ENCODE peak calls at places on chromosomes 3 and 15, in ten cellular contexts. B is activated CD8-positive, alpha-beta T cell treated with anti-CD3 and anti-CD28 coated beads for 36 hours; R is IMR-90; G is heart left ventricle; U is AG10803; O is CD4-positive, alpha-beta T cell; I is OCI-LY7; C is fibroblast of lung; Q is BJ; N is brain microvascular endothelial cell. T is an unnamed sample.

GRCh38 chr3:169658311-169658931 is 5.1 kb downstream of the MECOM start:
- DNase-seq in R (peak; percentile 35), B (peak; percentile 49), U (no peak), Q (no peak), I (no peak), G (peak; percentile 56), O (no peak), C (peak; percentile 10), N (no peak), T (peak; percentile 41)

GRCh38 chr3:132033471-132033870 is 1.3 kb downstream of the CPNE4 start:
- DNase-seq in U (no peak), B (no peak), G (no peak), N (no peak), Q (no peak), R (no peak), O (no peak), C (no peak), I (no peak), T (peak; percentile 8)

GRCh38 chr3:8110966-8111798 is 390.4 kb upstream of the LMCD1 start:
- DNase-seq in O (peak; percentile 29), C (peak; percentile 72), I (peak; percentile 59), Q (no peak), B (peak; percentile 69), N (peak; percentile 47), R (peak; percentile 31), U (peak; percentile 54), G (peak; percentile 52), T (peak; percentile 38)

GRCh38 chr15:41989573-41990242 is 17.4 kb upstream of the EHD4 start:
- DNase-seq in I (peak; percentile 77), B (peak; percentile 90), G (peak; percentile 77), R (peak; percentile 59), C (peak; percentile 42), N (peak; percentile 75), U (peak; percentile 64), Q (no peak), O (peak; percentile 79), T (peak; percentile 90)

GRCh38 chr3:16900779-16901440 is 16.2 kb downstream of the PLCL2 start:
- DNase-seq in C (no peak), I (no peak), N (no peak), U (no peak), R (no peak), Q (no peak), O (no peak), B (no peak), G (no peak), T (no peak)

GRCh38 chr3:111691293-111691909 is 96.3 kb upstream of the ZBED2 start:
- DNase-seq in Q (no peak), B (no peak), G (no peak), I (peak; percentile 30), R (peak; percentile 76), O (no peak), U (peak; percentile 66), N (no peak), C (peak; percentile 61), T (peak; percentile 28)

GRCh38 chr15:89652666-89653065 is 2.6 kb downstream of the KIF7 start:
- DNase-seq in B (no peak), Q (no peak), R (no peak), I (no peak), N (no peak), O (no peak), U (no peak), C (no peak), G (no peak), T (no peak)

GRCh38 chr15:27095809-27096580 is 125.0 kb downstream of the GABRG3 start:
- DNase-seq in N (no peak), I (no peak), R (no peak), O (no peak), B (no peak), G (no peak), C (peak; percentile 41), Q (no peak), U (peak; percentile 34), T (no peak)

DNA sequence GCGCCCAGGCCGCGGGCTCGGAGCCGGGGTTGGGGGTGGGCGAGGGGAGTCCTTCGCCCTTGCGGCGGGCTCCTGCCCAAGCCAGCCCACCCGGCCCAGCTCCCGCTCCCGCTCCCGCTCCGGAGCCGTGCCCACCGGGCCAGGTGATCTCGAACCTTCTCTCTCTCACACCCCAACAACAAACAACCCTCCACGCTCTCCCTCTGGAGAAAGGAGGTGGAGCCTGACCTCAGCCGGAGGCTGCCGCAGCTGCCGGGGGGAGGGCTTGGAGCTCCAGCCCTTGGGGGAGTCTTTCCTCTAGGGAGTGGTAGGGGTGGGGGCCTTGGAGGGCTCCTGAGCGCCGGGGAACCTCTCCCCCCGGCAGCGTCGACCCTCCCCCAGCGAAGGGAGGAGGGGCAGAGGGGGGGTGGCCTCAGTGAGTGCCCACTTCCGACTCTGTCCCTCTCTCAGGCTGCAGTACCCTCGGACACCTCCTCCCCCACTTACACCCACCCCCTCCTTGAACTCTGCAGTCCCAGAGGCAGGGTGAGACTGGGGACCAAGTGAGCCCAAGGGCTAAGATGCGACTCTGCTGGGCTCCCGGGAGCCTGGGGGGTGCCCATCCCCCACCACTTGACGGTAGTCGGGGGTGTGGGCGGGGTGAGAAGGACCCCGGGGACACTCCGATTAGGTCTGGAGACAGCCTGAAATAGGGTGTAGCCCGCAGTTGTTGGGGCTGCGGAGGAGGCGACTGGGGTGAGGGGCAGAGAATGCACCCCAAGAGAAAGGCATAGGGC is 4.4 kb upstream of the BAHD1 start:
- DNase-seq in B (peak; percentile 27), G (no peak), N (no peak), I (no peak), U (no peak), C (no peak), O (no peak), Q (no peak), R (no peak), T (no peak)
- TF ChIP-seq CTCF in B (no peak), G (no peak), N (no peak), I (no peak), U (no peak), C (no peak), O (no peak), Q (no peak), R (no peak), T (no peak)

GRCh38 chr3:66934041-66934440 is 64.1 kb upstream of the KBTBD8 start:
- DNase-seq in G (no peak), Q (no peak), I (peak; percentile 2), N (no peak), U (no peak), C (no peak), O (no peak), B (no peak), R (no peak), T (no peak)

GRCh38 chr3:66928252-66928651 is 69.9 kb upstream of the KBTBD8 start:
- DNase-seq in B (no peak), O (no peak), C (no peak), U (no peak), N (no peak), I (no peak), Q (no peak), R (no peak), G (no peak), T (no peak)

GRCh38 chr3:66931286-66931685 is 66.8 kb upstream of the KBTBD8 start:
- DNase-seq in O (no peak), C (no peak), R (no peak), B (no peak), U (no peak), Q (no peak), N (no peak), G (no peak), I (no peak), T (no peak)

GRCh38 chr3:66933233-66933632 is 64.9 kb upstream of the KBTBD8 start:
- DNase-seq in B (no peak), Q (no peak), N (no peak), I (no peak), R (no peak), C (no peak), G (no peak), U (no peak), O (no peak), T (no peak)

GRCh38 chr3:66931699-66932098 is 66.4 kb upstream of the KBTBD8 start:
- DNase-seq in B (no peak), R (no peak), G (no peak), C (no peak), Q (no peak), I (no peak), N (no peak), O (no peak), U (no peak), T (no peak)
- TF ChIP-seq CTCF in B (no peak), R (no peak), G (no peak), C (no peak), Q (no peak), I (no peak), N (no peak), O (no peak), U (no peak), T (no peak)

GRCh38 chr3:71302604-71303003 is 280.9 kb downstream of the FOXP1 start:
- DNase-seq in Q (no peak), N (no peak), C (no peak), U (no peak), G (no peak), O (no peak), B (peak; percentile 31), R (no peak), I (no peak), T (no peak)

GRCh38 chr3:71304261-71304646 is 279.3 kb downstream of the FOXP1 start:
- DNase-seq in O (no peak), B (no peak), R (no peak), N (no peak), I (no peak), Q (no peak), C (no peak), G (no peak), U (no peak), T (no peak)

GRCh38 chr3:71303627-71304260 is 279.8 kb downstream of the FOXP1 start:
- DNase-seq in Q (no peak), I (no peak), R (no peak), N (no peak), B (peak; percentile 47), O (no peak), G (no peak), U (no peak), C (no peak), T (no peak)

GRCh38 chr3:71305246-71306206 is 278.0 kb downstream of the FOXP1 start:
- DNase-seq in O (no peak), G (peak; percentile 48), C (peak; percentile 66), R (peak; percentile 57), N (peak; percentile 48), Q (no peak), B (peak; percentile 46), I (no peak), U (no peak), T (no peak)

GRCh38 chr3:71304684-71305083 is 278.8 kb downstream of the FOXP1 start:
- DNase-seq in N (peak; percentile 72), G (peak; percentile 31), B (peak; percentile 63), O (peak; percentile 23), Q (no peak), I (no peak), R (peak; percentile 72), U (no peak), C (no peak), T (no peak)
- TF ChIP-seq CTCF in N (peak; percentile 64), G (peak; percentile 44), B (peak; percentile 43), O (peak; percentile 54), Q (no peak), I (peak; percentile 26), R (peak; percentile 69), U (peak; percentile 26), C (peak; percentile 67), T (no peak)

DNA sequence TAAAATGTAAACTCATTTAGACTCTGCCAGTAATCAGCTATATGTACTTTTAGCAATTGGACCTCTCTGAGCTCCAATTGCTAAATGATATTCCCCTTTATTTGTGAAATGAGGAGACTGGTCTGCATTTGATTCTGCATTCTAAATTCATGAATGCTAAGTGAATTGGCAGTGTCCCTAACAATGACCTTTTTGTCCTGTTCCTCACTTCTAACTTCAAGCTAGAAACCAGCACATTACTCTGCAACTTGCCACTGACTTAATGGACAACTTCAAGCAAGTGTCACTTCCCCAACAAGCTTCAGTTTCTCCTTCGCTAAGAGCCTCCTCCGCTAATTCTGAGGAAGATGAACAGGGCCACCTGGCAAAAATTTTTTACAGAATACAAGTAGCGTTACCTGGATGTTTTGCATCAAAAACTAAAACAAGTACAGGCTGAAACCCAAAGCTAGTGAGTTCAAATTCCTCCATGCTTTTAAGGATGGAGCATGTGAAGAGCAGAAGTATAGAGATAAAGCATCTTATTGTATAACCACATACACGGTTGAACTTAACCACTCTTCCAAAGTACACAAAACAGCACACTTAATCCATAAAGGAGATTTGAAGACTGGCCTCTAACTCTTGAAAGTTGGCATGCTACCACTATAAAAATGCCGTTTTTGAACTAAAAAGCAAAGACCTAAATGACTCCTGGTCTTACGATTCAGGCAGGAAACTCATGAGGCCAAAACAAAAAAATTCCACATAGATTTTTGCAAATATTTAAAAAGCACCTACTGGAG is 207.6 kb downstream of the MAGI1 start:
- DNase-seq in C (peak; percentile 59), B (no peak), I (no peak), R (no peak), N (no peak), G (no peak), U (no peak), O (no peak), Q (no peak), T (no peak)
- TF ChIP-seq CTCF in C (no peak), B (no peak), I (no peak), R (no peak), N (no peak), G (no peak), U (no peak), O (no peak), Q (no peak), T (no peak)

T was measured in GM10248.